ENCODE peak calls at places on chromosome 6, in four cellular contexts. One of them, this sample, is unnamed. For H3K9me3, the result is how much of the 10 kb centered on the place peaks cover.

GRCh38 chr6:158571826-158572652 is 12.1 kb downstream of the TMEM181 start:
- DNase-seq in mucosa of descending colon: peak
- DNase-seq in Peyer's patch: peak
- DNase-seq in tibial artery: no peak
- DNase-seq in this sample: no peak

GRCh38 chr6:35218456-35218855 is 4.7 kb downstream of the SCUBE3 start:
- DNase-seq in mucosa of descending colon: no peak
- DNase-seq in Peyer's patch: no peak
- DNase-seq in tibial artery: no peak
- DNase-seq in this sample: no peak

GRCh38 chr6:160050022-160050421 is 71.6 kb upstream of the SLC22A1 start:
- DNase-seq in mucosa of descending colon: no peak
- DNase-seq in Peyer's patch: no peak
- DNase-seq in tibial artery: no peak
- DNase-seq in this sample: no peak

GRCh38 chr6:170006524-170007467 is 255.4 kb downstream of the ERMARD start:
- DNase-seq in mucosa of descending colon: no peak
- DNase-seq in Peyer's patch: peak
- DNase-seq in tibial artery: no peak
- DNase-seq in this sample: no peak

GRCh38 chr6:108597601-108598315 is 37.0 kb downstream of the FOXO3 start:
- DNase-seq in mucosa of descending colon: no peak
- DNase-seq in Peyer's patch: no peak
- DNase-seq in tibial artery: no peak
- DNase-seq in this sample: no peak

GRCh38 chr6:75291744-75292143 is 7.2 kb upstream of the TMEM30A start:
- DNase-seq in mucosa of descending colon: no peak
- DNase-seq in Peyer's patch: no peak
- DNase-seq in tibial artery: no peak
- DNase-seq in this sample: no peak

GRCh38 chr6:122066200-122066599 is 333.3 kb upstream of the HSF2 start:
- DNase-seq in mucosa of descending colon: no peak
- DNase-seq in Peyer's patch: no peak
- DNase-seq in tibial artery: no peak
- DNase-seq in this sample: no peak

GRCh38 chr6:47722178-47722577 is 23.8 kb downstream of the ADGRF4 start:
- DNase-seq in mucosa of descending colon: no peak
- DNase-seq in Peyer's patch: no peak
- DNase-seq in tibial artery: no peak
- DNase-seq in this sample: no peak

GRCh38 chr6:145809211-145809610 is 5.4 kb downstream of the FBXO30 start:
- DNase-seq in mucosa of descending colon: no peak
- DNase-seq in Peyer's patch: no peak
- DNase-seq in tibial artery: no peak
- DNase-seq in this sample: peak

GRCh38 chr6:11317885-11318771 is 85.7 kb upstream of the NEDD9 start:
- DNase-seq in mucosa of descending colon: peak
- DNase-seq in Peyer's patch: peak
- DNase-seq in tibial artery: no peak
- DNase-seq in this sample: peak

GRCh38 chr6:133802861-133803260 is 86.1 kb upstream of the TCF21 start:
- DNase-seq in mucosa of descending colon: no peak
- DNase-seq in Peyer's patch: no peak
- DNase-seq in tibial artery: no peak
- DNase-seq in this sample: no peak

GRCh38 chr6:53827485-53827884 is 32.7 kb downstream of the LRRC1 start:
- DNase-seq in mucosa of descending colon: no peak
- DNase-seq in Peyer's patch: peak
- DNase-seq in tibial artery: no peak
- DNase-seq in this sample: no peak

GRCh38 chr6:110369056-110369455 is 10.9 kb upstream of the METTL24 start:
- DNase-seq in mucosa of descending colon: no peak
- DNase-seq in Peyer's patch: no peak
- DNase-seq in tibial artery: no peak
- DNase-seq in this sample: no peak

GRCh38 chr6:131387706-131388455 is 185.1 kb upstream of the ARG1 start:
- DNase-seq in mucosa of descending colon: no peak
- DNase-seq in Peyer's patch: no peak
- DNase-seq in tibial artery: no peak
- DNase-seq in this sample: no peak

GRCh38 chr6:34630040-34630439 is 66.5 kb downstream of the ILRUN start:
- DNase-seq in mucosa of descending colon: no peak
- DNase-seq in Peyer's patch: no peak
- DNase-seq in tibial artery: no peak
- DNase-seq in this sample: no peak

GRCh38 chr6:133646021-133646682 is 242.8 kb upstream of the TCF21 start:
- DNase-seq in mucosa of descending colon: no peak
- DNase-seq in Peyer's patch: no peak
- DNase-seq in tibial artery: no peak
- DNase-seq in this sample: no peak

GRCh38 chr6:117615981-117616961 is 14.0 kb upstream of the GOPC start:
- DNase-seq in mucosa of descending colon: no peak
- DNase-seq in Peyer's patch: no peak
- DNase-seq in tibial artery: no peak
- DNase-seq in this sample: no peak

GRCh38 chr6:170113141-170113540 is 177.7 kb downstream of the DLL1 start:
- DNase-seq in mucosa of descending colon: no peak
- DNase-seq in Peyer's patch: peak
- DNase-seq in tibial artery: peak
- DNase-seq in this sample: no peak

GRCh38 chr6:122696853-122697252 is 82.7 kb upstream of the FABP7 start:
- DNase-seq in mucosa of descending colon: no peak
- DNase-seq in Peyer's patch: no peak
- DNase-seq in tibial artery: no peak
- DNase-seq in this sample: no peak

GRCh38 chr6:82017773-82018172 is 229.8 kb downstream of the IBTK start:
- DNase-seq in mucosa of descending colon: no peak
- DNase-seq in Peyer's patch: no peak
- DNase-seq in tibial artery: no peak
- DNase-seq in this sample: no peak

GRCh38 chr6:43246301-43247114 is 3.2 kb downstream of the TTBK1 start:
- DNase-seq in mucosa of descending colon: peak
- DNase-seq in Peyer's patch: peak
- DNase-seq in tibial artery: peak
- DNase-seq in this sample: no peak

GRCh38 chr6:132716238-132716637 is 2.4 kb upstream of the VNN1 start:
- DNase-seq in mucosa of descending colon: no peak
- DNase-seq in Peyer's patch: no peak
- DNase-seq in tibial artery: no peak
- DNase-seq in this sample: no peak

GRCh38 chr6:128979061-128979460 is 96.1 kb downstream of the LAMA2 start:
- DNase-seq in mucosa of descending colon: no peak
- DNase-seq in Peyer's patch: no peak
- DNase-seq in tibial artery: no peak
- DNase-seq in this sample: no peak

GRCh38 chr6:52537001-52537753 is 39.7 kb downstream of the TRAM2 start:
- DNase-seq in mucosa of descending colon: no peak
- DNase-seq in Peyer's patch: no peak
- DNase-seq in tibial artery: no peak
- DNase-seq in this sample: no peak

GRCh38 chr6:90156861-90157260 is 139.8 kb downstream of the BACH2 start:
- DNase-seq in mucosa of descending colon: no peak
- DNase-seq in Peyer's patch: no peak
- DNase-seq in tibial artery: no peak
- DNase-seq in this sample: peak

GRCh38 chr6:49001856-49002255 is 461.2 kb downstream of the MMUT start:
- DNase-seq in mucosa of descending colon: no peak
- DNase-seq in Peyer's patch: no peak
- DNase-seq in tibial artery: no peak
- DNase-seq in this sample: no peak

GRCh38 chr6:32885698-32886286 is 31.8 kb downstream of the PSMB9 start:
- DNase-seq in mucosa of descending colon: no peak
- DNase-seq in Peyer's patch: no peak
- DNase-seq in tibial artery: no peak
- DNase-seq in this sample: no peak

GRCh38 chr6:145587342-145587741 is 148.0 kb downstream of the EPM2A start:
- DNase-seq in mucosa of descending colon: no peak
- DNase-seq in Peyer's patch: no peak
- DNase-seq in tibial artery: no peak
- DNase-seq in this sample: no peak

GRCh38 chr6:130115036-130115435 is 96.7 kb downstream of the L3MBTL3 start:
- DNase-seq in mucosa of descending colon: no peak
- DNase-seq in Peyer's patch: no peak
- DNase-seq in tibial artery: no peak
- DNase-seq in this sample: no peak

GRCh38 chr6:43834528-43835145 is 64.6 kb downstream of the VEGFA start:
- DNase-seq in mucosa of descending colon: no peak
- DNase-seq in Peyer's patch: no peak
- DNase-seq in tibial artery: no peak
- DNase-seq in this sample: no peak

GRCh38 chr6:111566222-111566717 is 39.4 kb downstream of the TRAF3IP2 start:
- DNase-seq in mucosa of descending colon: no peak
- DNase-seq in Peyer's patch: no peak
- DNase-seq in tibial artery: no peak
- DNase-seq in this sample: no peak

GRCh38 chr6:26019261-26019845 is 56.8 kb downstream of the TRIM38 start:
- DNase-seq in mucosa of descending colon: no peak
- DNase-seq in Peyer's patch: no peak
- DNase-seq in tibial artery: no peak
- DNase-seq in this sample: no peak

GRCh38 chr6:170296423-170296745 is 5.5 kb upstream of the DLL1 start:
- DNase-seq in mucosa of descending colon: no peak
- DNase-seq in Peyer's patch: no peak
- DNase-seq in tibial artery: no peak
- DNase-seq in this sample: no peak

GRCh38 chr6:89215391-89215790 is 1.8 kb downstream of the GABRR1 start:
- DNase-seq in mucosa of descending colon: no peak
- DNase-seq in Peyer's patch: no peak
- DNase-seq in tibial artery: no peak
- DNase-seq in this sample: no peak

GRCh38 chr6:134340574-134340973 is 22.7 kb upstream of the SGK1 start:
- DNase-seq in mucosa of descending colon: no peak
- DNase-seq in Peyer's patch: no peak
- DNase-seq in tibial artery: no peak
- DNase-seq in this sample: no peak

DNA sequence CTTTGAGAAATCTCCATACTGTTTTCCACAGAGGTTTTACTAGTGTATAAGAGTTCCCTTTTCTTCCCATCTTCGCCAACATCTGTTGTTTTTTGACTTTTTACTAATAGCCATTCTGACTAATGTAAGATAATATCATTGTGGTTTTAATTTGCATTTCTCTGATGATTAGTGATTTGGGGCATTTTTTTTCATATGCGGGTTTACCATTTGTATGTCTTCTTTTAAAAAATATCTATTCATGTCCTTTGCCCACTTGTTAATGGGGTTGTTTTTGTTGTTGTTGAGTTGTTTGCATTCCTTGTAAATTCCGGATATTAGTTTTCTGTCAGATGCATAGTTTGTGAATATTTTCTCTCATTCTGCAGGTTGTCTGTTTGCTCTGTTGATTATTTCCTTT is 167.1 kb downstream of the PRL start:
- DNase-seq in mucosa of descending colon: no peak
- DNase-seq in Peyer's patch: no peak
- DNase-seq in tibial artery: no peak
- DNase-seq in this sample: no peak
- H3K9me3 ChIP-seq in mucosa of descending colon: under half
- H3K9me3 ChIP-seq in Peyer's patch: under half
- H3K9me3 ChIP-seq in tibial artery: under half
- H3K9me3 ChIP-seq in this sample: under half

GRCh38 chr6:107565165-107565723 is 75.3 kb downstream of the SOBP start:
- DNase-seq in mucosa of descending colon: no peak
- DNase-seq in Peyer's patch: no peak
- DNase-seq in tibial artery: no peak
- DNase-seq in this sample: no peak

GRCh38 chr6:107571354-107571753 is 81.4 kb downstream of the SOBP start:
- DNase-seq in mucosa of descending colon: no peak
- DNase-seq in Peyer's patch: no peak
- DNase-seq in tibial artery: no peak
- DNase-seq in this sample: no peak

GRCh38 chr6:107572886-107573285 is 83.0 kb downstream of the SOBP start:
- DNase-seq in mucosa of descending colon: no peak
- DNase-seq in Peyer's patch: no peak
- DNase-seq in tibial artery: no peak
- DNase-seq in this sample: no peak

GRCh38 chr6:107567643-107568042 is 77.7 kb downstream of the SOBP start:
- DNase-seq in mucosa of descending colon: no peak
- DNase-seq in Peyer's patch: no peak
- DNase-seq in tibial artery: no peak
- DNase-seq in this sample: no peak

DNA sequence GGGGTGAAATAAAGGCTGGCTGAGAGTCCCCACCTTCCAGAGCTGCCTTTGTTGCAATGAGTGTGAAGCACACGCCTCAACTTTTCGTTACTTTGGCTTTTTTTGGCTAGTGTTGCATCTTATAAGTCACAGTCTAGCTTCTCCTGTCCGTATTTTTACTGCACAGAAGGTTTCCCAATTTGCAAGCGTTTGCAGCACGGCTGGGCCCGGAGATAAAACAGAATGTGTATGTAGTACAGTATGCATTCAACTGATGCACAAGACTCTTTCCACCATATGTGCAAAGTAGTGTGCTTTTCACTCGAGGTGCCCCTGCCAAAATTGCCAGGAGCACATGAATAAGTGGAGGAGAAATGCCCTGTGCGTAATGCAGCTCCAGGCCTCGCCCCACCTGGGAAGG is 79.5 kb downstream of the SOBP start:
- DNase-seq in mucosa of descending colon: no peak
- DNase-seq in Peyer's patch: no peak
- DNase-seq in tibial artery: no peak
- DNase-seq in this sample: no peak
- H3K4me3 ChIP-seq in mucosa of descending colon: no peak
- H3K4me3 ChIP-seq in Peyer's patch: no peak
- H3K4me3 ChIP-seq in tibial artery: no peak
- H3K4me3 ChIP-seq in this sample: no peak

GRCh38 chr6:140790109-140790508 is 1342.6 kb upstream of the GJE1 start:
- DNase-seq in mucosa of descending colon: no peak
- DNase-seq in Peyer's patch: no peak
- DNase-seq in tibial artery: no peak
- DNase-seq in this sample: no peak

GRCh38 chr6:140789466-140789865 is 1343.3 kb upstream of the GJE1 start:
- DNase-seq in mucosa of descending colon: no peak
- DNase-seq in Peyer's patch: no peak
- DNase-seq in tibial artery: no peak
- DNase-seq in this sample: no peak

GRCh38 chr6:140794544-140794943 is 1338.2 kb upstream of the GJE1 start:
- DNase-seq in mucosa of descending colon: no peak
- DNase-seq in Peyer's patch: no peak
- DNase-seq in tibial artery: no peak
- DNase-seq in this sample: no peak
- H3K9me3 ChIP-seq in mucosa of descending colon: under half
- H3K9me3 ChIP-seq in Peyer's patch: under half
- H3K9me3 ChIP-seq in tibial artery: under half
- H3K9me3 ChIP-seq in this sample: under half

GRCh38 chr6:155141002-155141401 is 122.8 kb upstream of the CLDN20 start:
- DNase-seq in mucosa of descending colon: no peak
- DNase-seq in Peyer's patch: no peak
- DNase-seq in tibial artery: no peak
- DNase-seq in this sample: no peak

GRCh38 chr6:155143610-155144106 is 120.2 kb upstream of the CLDN20 start:
- DNase-seq in mucosa of descending colon: no peak
- DNase-seq in Peyer's patch: no peak
- DNase-seq in tibial artery: no peak
- DNase-seq in this sample: no peak

GRCh38 chr6:155141512-155141911 is 122.3 kb upstream of the CLDN20 start:
- DNase-seq in mucosa of descending colon: no peak
- DNase-seq in Peyer's patch: no peak
- DNase-seq in tibial artery: no peak
- DNase-seq in this sample: no peak

GRCh38 chr6:155142902-155143609 is 120.8 kb upstream of the CLDN20 start:
- DNase-seq in mucosa of descending colon: no peak
- DNase-seq in Peyer's patch: no peak
- DNase-seq in tibial artery: no peak
- DNase-seq in this sample: peak

GRCh38 chr6:155142163-155142901 is 121.5 kb upstream of the CLDN20 start:
- DNase-seq in mucosa of descending colon: no peak
- DNase-seq in Peyer's patch: no peak
- DNase-seq in tibial artery: no peak
- DNase-seq in this sample: no peak
- H3K4me3 ChIP-seq in mucosa of descending colon: no peak
- H3K4me3 ChIP-seq in Peyer's patch: peak
- H3K4me3 ChIP-seq in tibial artery: peak
- H3K4me3 ChIP-seq in this sample: peak